ENCODE peak calls at places on chromosomes 1 and 21, in ten cellular contexts. B is SW480; O is smooth muscle cell of the brain vasculature; I is stimulated activated CD4-positive, alpha-beta T cell treated with anti-CD3 and anti-CD28 coated beads, TNF-alpha, amount 100 ng/mL, for 1 hour; F is hippocampal formation; G is transverse colon; T is NCI-H1092 treated with DMSO at 0.1 percent for 48 hours; A is activated CD4-positive, alpha-beta T cell treated with anti-CD3 and anti-CD28 coated beads, Interleukin-2, amount 50 U/mL, for 1 hour; V is sciatic nerve; M is T follicular helper cell. H is an unnamed sample.

GRCh38 chr1:54230507-54231339 is 30.8 kb downstream of the MRPL37 start:
- DNase-seq in F (no peak), I (no peak), G (no peak), A (no peak), O (no peak), B (peak), M (no peak), T (no peak), V (no peak), H (no peak)

GRCh38 chr1:228902781-228903572 is 167.7 kb downstream of the RHOU start:
- DNase-seq in I (no peak), F (peak), M (no peak), O (peak), B (no peak), T (peak), G (peak), A (no peak), V (peak), H (no peak)

GRCh38 chr21:38228115-38228514 is 28.7 kb upstream of the KCNJ15 start:
- DNase-seq in I (no peak), B (no peak), M (no peak), V (no peak), T (no peak), F (no peak), A (no peak), G (no peak), O (no peak), H (no peak)

GRCh38 chr1:164356511-164356910 is 202.5 kb upstream of the PBX1 start:
- DNase-seq in F (no peak), V (no peak), I (no peak), B (no peak), M (no peak), T (no peak), O (no peak), A (no peak), G (no peak), H (no peak)

GRCh38 chr1:89942825-89943658 is 51.9 kb upstream of the ZNF326 start:
- DNase-seq in G (no peak), F (no peak), T (no peak), A (no peak), B (no peak), M (no peak), O (no peak), V (no peak), I (no peak), H (no peak)

GRCh38 chr1:199083680-199084079 is 444.8 kb downstream of the PTPRC start:
- DNase-seq in O (no peak), A (no peak), M (no peak), F (peak), G (no peak), T (no peak), B (no peak), I (no peak), V (no peak), H (no peak)

GRCh38 chr1:44636067-44636466 is 38.2 kb downstream of the TMEM53 start:
- DNase-seq in A (no peak), M (no peak), T (no peak), I (no peak), V (no peak), O (no peak), F (no peak), G (no peak), B (no peak), H (no peak)

GRCh38 chr1:67053785-67054759 is at the start of gene SLC35D1:
- DNase-seq in V (peak), G (peak), F (peak), B (peak), I (peak), T (peak), A (peak), O (no peak), M (peak), H (peak)

GRCh38 chr1:19885821-19886220 is 3.6 kb downstream of the OTUD3 start:
- DNase-seq in A (no peak), O (no peak), G (no peak), M (no peak), I (no peak), F (no peak), B (no peak), V (no peak), T (no peak), H (no peak)

GRCh38 chr1:6695861-6696260 is 5.8 kb downstream of the DNAJC11 start:
- DNase-seq in V (no peak), A (no peak), O (no peak), F (no peak), B (no peak), T (no peak), M (no peak), G (no peak), I (no peak), H (no peak)

GRCh38 chr1:184300446-184300845 is 86.4 kb upstream of the C1orf21 start:
- DNase-seq in M (no peak), F (no peak), I (no peak), T (no peak), B (no peak), G (no peak), O (no peak), A (no peak), V (no peak), H (no peak)

GRCh38 chr1:179080866-179081695 is 789 bp upstream of the TOR3A start:
- DNase-seq in G (no peak), B (no peak), M (peak), V (no peak), F (no peak), I (peak), O (no peak), T (no peak), A (peak), H (peak)

GRCh38 chr1:53548031-53548491 is 88.9 kb downstream of the DMRTB1 start:
- DNase-seq in M (no peak), I (no peak), O (no peak), V (peak), G (peak), A (no peak), T (no peak), F (no peak), B (no peak), H (no peak)

GRCh38 chr1:116157096-116157495 is 45.9 kb downstream of the MAB21L3 start:
- DNase-seq in A (no peak), M (no peak), I (no peak), V (no peak), G (no peak), F (no peak), T (no peak), B (no peak), O (no peak), H (no peak)